ENCODE peak calls at places on chromosomes 7 and 10, in five cellular contexts. Y is activated T-cell treated with anti-CD3 and anti-CD28 coated beads, Interleukin-2, amount 50 U/mL, for 72 hours; D is GM20000; J is stimulated activated CD4-positive, alpha-beta T cell treated with anti-CD3 and anti-CD28 coated beads, TNF-alpha, amount 100 ng/mL, for 24 hours; K is ascending aorta. Z is an unnamed sample.

GRCh38 chr10:1186693-1186990 is 130.5 kb downstream of the WDR37 start:
- DNase-seq in Y (no peak), D (no peak), J (no peak), K (no peak), Z (no peak)

GRCh38 chr7:106419455-106420182 is 134.8 kb upstream of the NAMPT start:
- DNase-seq in Y (peak; percentile 66), D (no peak), J (no peak), K (no peak), Z (no peak)

GRCh38 chr10:71253981-71254818 is 41.8 kb downstream of the UNC5B start:
- DNase-seq in Y (no peak), D (no peak), J (no peak), K (no peak), Z (no peak)

GRCh38 chr10:127145173-127145572 is 51.2 kb downstream of the INSYN2A start:
- DNase-seq in Y (no peak), D (no peak), J (no peak), K (no peak), Z (peak; percentile 36)

GRCh38 chr7:94049615-94050014 is 45.5 kb upstream of the BET1 start:
- DNase-seq in Y (no peak), D (no peak), J (no peak), K (no peak), Z (no peak)

GRCh38 chr10:117365612-117366011 is 9.6 kb downstream of the PDZD8 start:
- DNase-seq in Y (no peak), D (no peak), J (no peak), K (no peak), Z (no peak)

GRCh38 chr10:87790185-87790584 is 27.8 kb downstream of the ATAD1 start:
- DNase-seq in Y (no peak), D (no peak), J (no peak), K (no peak), Z (no peak)

GRCh38 chr10:104291439-104291951 is 22.5 kb downstream of the GSTO2 start:
- DNase-seq in Y (peak; percentile 88), D (peak; percentile 89), J (peak; percentile 77), K (peak; percentile 95), Z (peak; percentile 81)

GRCh38 chr7:143225047-143225446 is 3.2 kb downstream of the TAS2R40 start:
- DNase-seq in Y (no peak), D (no peak), J (no peak), K (no peak), Z (no peak)

GRCh38 chr7:128915841-128916642 is 5.5 kb upstream of the KCP start:
- DNase-seq in Y (no peak), D (no peak), J (no peak), K (peak; percentile 52), Z (no peak)

GRCh38 chr10:79385804-79386531 is 38.7 kb downstream of the PPIF start:
- DNase-seq in Y (no peak), D (peak; percentile 13), J (no peak), K (peak; percentile 61), Z (no peak)

GRCh38 chr7:91330378-91331295 is 66.4 kb downstream of the FZD1 start:
- DNase-seq in Y (no peak), D (no peak), J (no peak), K (no peak), Z (peak; percentile 69)

GRCh38 chr7:55053651-55054226 is 34.9 kb downstream of the EGFR start:
- DNase-seq in Y (no peak), D (no peak), J (no peak), K (no peak), Z (no peak)

GRCh38 chr10:12400266-12400931 is 51.1 kb downstream of the CAMK1D start:
- DNase-seq in Y (no peak), D (no peak), J (no peak), K (peak; percentile 16), Z (no peak)

GRCh38 chr10:91607661-91608442 is 25.0 kb downstream of the PPP1R3C start:
- DNase-seq in Y (no peak), D (no peak), J (no peak), K (no peak), Z (no peak)

GRCh38 chr10:101050206-101051069 is 11.4 kb upstream of the KAZALD1 start:
- DNase-seq in Y (peak; percentile 78), D (peak; percentile 87), J (peak; percentile 58), K (peak; percentile 81), Z (peak; percentile 39)

Z was measured in MV-4-11.